ENCODE peak calls at places on chromosome 3, in four cellular contexts. One of them, this sample, is unnamed.

GRCh38 chr3:170707899-170708298 is 122.0 kb upstream of the SLC7A14 start:
- DNase-seq in tibial nerve: no peak
- DNase-seq in fibroblast of villous mesenchyme: no peak
- DNase-seq in LHCN-M2: no peak
- DNase-seq in this sample: no peak

GRCh38 chr3:121869731-121870130 is 24.5 kb upstream of the SLC15A2 start:
- DNase-seq in LHCN-M2: no peak
- DNase-seq in fibroblast of villous mesenchyme: no peak
- DNase-seq in tibial nerve: no peak
- DNase-seq in this sample: no peak

GRCh38 chr3:87733671-87734367 is 325.0 kb downstream of the CGGBP1 start:
- DNase-seq in tibial nerve: no peak
- DNase-seq in fibroblast of villous mesenchyme: no peak
- DNase-seq in LHCN-M2: no peak
- DNase-seq in this sample: no peak

GRCh38 chr3:161295325-161295724 is 74.2 kb downstream of the NMD3 start:
- DNase-seq in tibial nerve: no peak
- DNase-seq in LHCN-M2: peak
- DNase-seq in fibroblast of villous mesenchyme: no peak
- DNase-seq in this sample: no peak

GRCh38 chr3:71064976-71065763 is 518.4 kb downstream of the FOXP1 start:
- DNase-seq in LHCN-M2: peak
- DNase-seq in tibial nerve: no peak
- DNase-seq in fibroblast of villous mesenchyme: peak
- DNase-seq in this sample: peak

GRCh38 chr3:46987485-46988401 is 8.3 kb downstream of the NBEAL2 start:
- DNase-seq in LHCN-M2: no peak
- DNase-seq in fibroblast of villous mesenchyme: peak
- DNase-seq in tibial nerve: no peak
- DNase-seq in this sample: peak

GRCh38 chr3:170721563-170721962 is 135.7 kb upstream of the SLC7A14 start:
- DNase-seq in tibial nerve: no peak
- DNase-seq in LHCN-M2: no peak
- DNase-seq in fibroblast of villous mesenchyme: no peak
- DNase-seq in this sample: no peak

GRCh38 chr3:100865442-100865841 is 127.8 kb downstream of the ABI3BP start:
- DNase-seq in tibial nerve: no peak
- DNase-seq in fibroblast of villous mesenchyme: no peak
- DNase-seq in LHCN-M2: no peak
- DNase-seq in this sample: no peak